ENCODE peak calls at places on chromosomes 6 and 20, in eight cellular contexts. V is endodermal cell; Z is K562; H is CD8-positive, alpha-beta memory T cell; R is A549; I is CD8-positive, alpha-beta T cell; P is H1; T is fibroblast of lung. Q is an unnamed sample.

GRCh38 chr6:135972586-135972985 is 121.1 kb downstream of the PDE7B start:
- DNase-seq in V (no peak), Z (no peak), H (no peak), R (no peak), I (no peak), P (no peak), T (no peak), Q (no peak)

GRCh38 chr6:53794720-53795253 is at the start of gene LRRC1:
- DNase-seq in V (peak; percentile 98), Z (peak; percentile 32), H (peak; percentile 81), R (peak; percentile 87), I (peak; percentile 78), P (peak; percentile 70), T (peak; percentile 91), Q (peak; percentile 94)

GRCh38 chr6:93784794-93785757 is 365.7 kb upstream of the EPHA7 start:
- DNase-seq in V (no peak), Z (no peak), H (no peak), R (peak; percentile 31), I (no peak), P (no peak), T (peak; percentile 73), Q (no peak)

GRCh38 chr20:49712918-49713778 is 530 bp downstream of the B4GALT5 start:
- DNase-seq in V (peak; percentile 71), Z (peak; percentile 68), H (no peak), R (no peak), I (no peak), P (no peak), T (no peak), Q (peak; percentile 43)

GRCh38 chr6:139577991-139578604 is 203.7 kb upstream of the CITED2 start:
- DNase-seq in V (no peak), Z (no peak), H (no peak), R (no peak), I (no peak), P (no peak), T (peak; percentile 94), Q (no peak)

GRCh38 chr20:52959125-52959524 is 13.0 kb upstream of the TSHZ2 start:
- DNase-seq in V (no peak), Z (no peak), H (no peak), R (peak; percentile 20), I (no peak), P (no peak), T (peak; percentile 46), Q (peak; percentile 90)

GRCh38 chr6:129417416-129418086 is 292.4 kb downstream of the ARHGAP18 start:
- DNase-seq in V (no peak), Z (no peak), H (no peak), R (no peak), I (no peak), P (no peak), T (no peak), Q (no peak)

GRCh38 chr20:44491635-44492395 is 16.1 kb downstream of the TTPAL start:
- DNase-seq in V (peak; percentile 60), Z (no peak), H (peak; percentile 28), R (no peak), I (no peak), P (no peak), T (peak; percentile 31), Q (no peak)

GRCh38 chr20:25221592-25222460 is 26.1 kb upstream of the PYGB start:
- DNase-seq in V (peak; percentile 45), Z (no peak), H (no peak), R (no peak), I (no peak), P (no peak), T (no peak), Q (no peak)

GRCh38 chr6:161161889-161162624 is 111.8 kb downstream of the AGPAT4 start:
- DNase-seq in V (no peak), Z (no peak), H (no peak), R (no peak), I (no peak), P (no peak), T (peak; percentile 73), Q (no peak)

GRCh38 chr20:21601799-21602198 is 87.9 kb upstream of the NKX2-2 start:
- DNase-seq in V (no peak), Z (no peak), H (no peak), R (no peak), I (no peak), P (no peak), T (no peak), Q (no peak)
- H3K4me1 ChIP-seq in V (no peaks in the 10 kb centered on the region), Z (no peaks in the 10 kb centered on the region), H (no peaks in the 10 kb centered on the region), R (no peaks in the 10 kb centered on the region), I (no peaks in the 10 kb centered on the region), P (no peaks in the 10 kb centered on the region), T (no peaks in the 10 kb centered on the region), Q (no peaks in the 10 kb centered on the region)

GRCh38 chr6:137389150-137389664 is 105.0 kb downstream of the OLIG3 start:
- DNase-seq in V (no peak), Z (no peak), H (peak; percentile 75), R (no peak), I (peak; percentile 51), P (no peak), T (no peak), Q (no peak)

GRCh38 chr6:137391061-137391814 is 103.0 kb downstream of the OLIG3 start:
- DNase-seq in V (no peak), Z (no peak), H (no peak), R (no peak), I (no peak), P (no peak), T (no peak), Q (no peak)

GRCh38 chr6:137395316-137395715 is 98.9 kb downstream of the OLIG3 start:
- DNase-seq in V (no peak), Z (no peak), H (no peak), R (no peak), I (no peak), P (no peak), T (no peak), Q (no peak)

GRCh38 chr6:137387365-137387764 is 106.8 kb downstream of the OLIG3 start:
- DNase-seq in V (peak; percentile 46), Z (no peak), H (no peak), R (no peak), I (no peak), P (no peak), T (no peak), Q (no peak)

GRCh38 chr6:137390264-137390787 is 103.9 kb downstream of the OLIG3 start:
- DNase-seq in V (no peak), Z (no peak), H (no peak), R (no peak), I (no peak), P (no peak), T (no peak), Q (no peak)
- H3K4me1 ChIP-seq in V (no peaks in the 10 kb centered on the region), Z (no peaks in the 10 kb centered on the region), H (peaks cover 58% of the 10 kb centered on the region), R (no peaks in the 10 kb centered on the region), I (peaks cover 35% of the 10 kb centered on the region), P (no peaks in the 10 kb centered on the region), T (no peaks in the 10 kb centered on the region), Q (no peaks in the 10 kb centered on the region)

GRCh38 chr6:112439416-112439815 is 92.3 kb downstream of the RFPL4B start:
- DNase-seq in V (no peak), Z (no peak), H (no peak), R (no peak), I (no peak), P (no peak), T (no peak), Q (no peak)

GRCh38 chr6:112441607-112442006 is 94.5 kb downstream of the RFPL4B start:
- DNase-seq in V (no peak), Z (no peak), H (no peak), R (no peak), I (no peak), P (no peak), T (no peak), Q (no peak)

GRCh38 chr6:112443666-112444065 is 96.5 kb downstream of the RFPL4B start:
- DNase-seq in V (no peak), Z (no peak), H (no peak), R (no peak), I (no peak), P (no peak), T (peak; percentile 38), Q (no peak)

GRCh38 chr6:112439010-112439409 is 91.9 kb downstream of the RFPL4B start:
- DNase-seq in V (no peak), Z (no peak), H (no peak), R (no peak), I (no peak), P (no peak), T (peak; percentile 39), Q (no peak)

DNA sequence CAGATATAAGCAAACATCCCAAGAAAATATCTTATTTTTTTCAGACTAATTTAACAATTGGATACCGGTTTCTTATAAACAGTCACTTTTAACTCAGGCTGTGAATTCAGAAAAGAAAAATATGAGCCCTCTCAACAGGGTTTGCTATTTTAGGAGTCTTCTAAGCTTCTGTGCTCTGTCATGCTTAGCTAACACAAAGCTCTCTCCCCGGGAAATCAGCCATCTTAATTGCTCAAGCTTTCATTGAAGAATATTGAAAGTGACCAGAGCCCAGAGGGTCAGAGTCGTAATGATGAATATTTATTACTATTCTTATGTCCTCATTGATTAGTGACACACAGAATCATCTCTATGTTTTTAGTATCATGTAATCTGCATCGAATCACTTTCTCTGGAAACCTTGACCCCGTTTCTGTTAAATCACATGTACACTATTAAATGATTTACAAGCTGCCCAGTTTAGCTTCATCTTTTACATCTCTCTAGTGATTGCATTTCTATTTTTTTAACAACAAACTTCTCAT is 96.0 kb downstream of the RFPL4B start:
- DNase-seq in V (no peak), Z (no peak), H (no peak), R (no peak), I (no peak), P (no peak), T (peak; percentile 36), Q (no peak)
- H3K4me1 ChIP-seq in V (no peaks in the 10 kb centered on the region), Z (no peaks in the 10 kb centered on the region), H (no peaks in the 10 kb centered on the region), R (no peaks in the 10 kb centered on the region), I (no peaks in the 10 kb centered on the region), P (no peaks in the 10 kb centered on the region), T (no peaks in the 10 kb centered on the region), Q (peaks cover 6% of the 10 kb centered on the region)

DNA sequence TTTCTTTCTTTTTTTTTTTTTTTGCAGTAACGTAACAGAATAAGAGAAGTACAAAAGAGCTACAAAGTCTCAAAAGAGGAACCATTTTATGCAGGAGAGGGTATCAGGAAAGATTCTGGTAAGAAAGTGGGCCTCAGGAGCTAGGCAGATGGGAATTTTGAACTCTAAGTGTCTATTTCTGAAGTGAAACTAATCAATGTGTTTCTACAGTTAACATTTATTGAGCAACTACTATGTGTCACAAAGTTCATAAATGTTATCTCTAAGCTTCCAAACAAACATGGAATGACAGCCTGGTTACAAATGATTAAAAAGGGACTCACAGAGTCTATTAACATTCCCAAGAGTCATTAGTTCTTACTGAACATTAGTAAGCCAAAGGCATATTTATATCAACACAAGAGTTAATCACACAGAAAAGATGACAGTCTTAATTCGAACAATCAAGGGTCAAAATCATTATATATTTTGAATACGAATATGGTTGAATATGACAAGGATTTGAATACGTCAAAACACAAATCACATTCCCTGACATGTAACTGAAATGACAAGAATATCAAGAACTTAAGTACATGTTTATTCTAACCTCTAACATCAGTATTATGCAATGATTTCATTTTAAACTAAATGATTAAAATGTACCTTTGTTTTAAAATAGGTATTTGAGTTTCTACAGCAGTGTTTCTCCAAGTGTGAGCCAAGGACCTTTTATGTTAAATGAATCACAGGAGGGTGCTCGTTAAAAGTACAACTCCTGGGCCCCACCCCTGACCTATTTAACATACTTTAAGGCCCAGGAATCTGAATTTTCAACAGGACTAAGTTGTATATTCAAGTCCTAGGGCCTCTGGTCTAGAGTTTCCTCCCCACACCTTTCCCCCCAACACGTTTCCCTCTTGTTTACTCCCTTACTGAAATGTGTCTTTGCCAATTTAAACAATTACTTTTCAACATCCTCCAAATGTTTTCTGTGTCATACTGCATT is 89.7 kb downstream of the ATXN1 start:
- DNase-seq in V (no peak), Z (no peak), H (no peak), R (no peak), I (no peak), P (no peak), T (no peak), Q (no peak)
- H3K4me1 ChIP-seq in V (no peaks in the 10 kb centered on the region), Z (no peaks in the 10 kb centered on the region), H (peaks cover 20% of the 10 kb centered on the region), R (peaks cover 60% of the 10 kb centered on the region), I (peaks cover 9% of the 10 kb centered on the region), P (peaks cover 4% of the 10 kb centered on the region), T (peaks cover 19% of the 10 kb centered on the region), Q (no peaks in the 10 kb centered on the region)